ENCODE peak calls at places on chromosomes 16 and 17, in four cellular contexts. Q, G, N and L are unnamed samples.

GRCh38 chr16:21566891-21567414 is 32.4 kb upstream of the METTL9 start:
- DNase-seq in N (no peak), Q (no peak), G (no peak), L (no peak)

GRCh38 chr16:84832488-84833141 is 12.8 kb downstream of the CRISPLD2 start:
- DNase-seq in G (no peak), N (no peak), Q (peak), L (no peak)

GRCh38 chr16:396605-397004 is 394 bp upstream of the NME4 start:
- DNase-seq in G (peak), N (no peak), Q (peak), L (peak)

GRCh38 chr17:45240905-45241314 is 19.2 kb downstream of the FMNL1 start:
- DNase-seq in Q (no peak), N (no peak), G (no peak), L (no peak)

GRCh38 chr17:45763182-45763581 is 20.9 kb upstream of the CRHR1 start:
- DNase-seq in G (no peak), N (no peak), Q (no peak), L (no peak)

GRCh38 chr17:80872999-80873951 is 118.4 kb upstream of the CHMP6 start:
- DNase-seq in G (peak), N (peak), Q (no peak), L (no peak)

GRCh38 chr17:63446218-63446980 is at the start of gene CYB561:
- DNase-seq in G (peak), N (peak), Q (peak), L (peak)

GRCh38 chr16:84458606-84459516 is 45.6 kb downstream of the MEAK7 start:
- DNase-seq in N (no peak), Q (no peak), G (no peak), L (no peak)

GRCh38 chr17:16872836-16873653 is 98.9 kb downstream of the TNFRSF13B start:
- DNase-seq in N (peak), Q (no peak), G (peak), L (peak)

GRCh38 chr16:68416057-68417046 is 32.0 kb downstream of the SMPD3 start:
- DNase-seq in N (no peak), Q (no peak), G (no peak), L (no peak)

GRCh38 chr17:15341385-15341849 is at the start of gene TEKT3:
- DNase-seq in Q (peak), G (peak), N (peak), L (no peak)
- H3K9ac ChIP-seq in Q (no peak), G (no peak), N (no peak), L (no peak)

GRCh38 chr17:14459955-14460354 is 159.1 kb downstream of the HS3ST3B1 start:
- DNase-seq in Q (no peak), G (peak), N (peak), L (no peak)

GRCh38 chr17:14461131-14461530 is 160.2 kb downstream of the HS3ST3B1 start:
- DNase-seq in G (peak), Q (no peak), N (peak), L (no peak)

GRCh38 chr17:14468858-14469257 is 168.0 kb downstream of the HS3ST3B1 start:
- DNase-seq in N (no peak), Q (no peak), G (no peak), L (no peak)

GRCh38 chr17:14460502-14460901 is 159.6 kb downstream of the HS3ST3B1 start:
- DNase-seq in G (no peak), Q (no peak), N (no peak), L (no peak)

DNA sequence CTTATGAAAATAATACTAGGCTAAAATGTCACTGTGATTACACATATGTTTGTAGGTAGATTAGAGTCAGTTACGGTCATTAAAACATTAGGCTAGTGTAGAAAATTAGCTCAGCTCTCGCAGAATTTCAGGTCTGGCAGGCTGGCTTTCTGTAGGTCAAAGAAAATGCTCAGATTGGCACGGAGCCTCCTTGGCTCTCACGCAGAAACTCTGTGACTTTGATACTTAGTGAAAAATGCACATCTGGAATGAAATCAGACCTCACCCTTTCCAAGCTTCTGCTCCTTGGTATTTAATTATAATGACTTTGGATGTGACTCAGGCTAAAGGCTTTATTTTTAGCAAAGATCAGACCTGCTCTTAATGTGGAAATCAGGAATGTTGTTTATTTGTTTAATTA is 163.9 kb downstream of the HS3ST3B1 start:
- DNase-seq in Q (peak), N (no peak), G (no peak), L (no peak)
- H3K4me2 ChIP-seq in Q (peak), N (no peak), G (no peak), L (no peak)

GRCh38 chr16:23546778-23547177 is 10.4 kb downstream of the EARS2 start:
- DNase-seq in G (no peak), N (no peak), Q (no peak), L (no peak)

GRCh38 chr16:23539984-23540816 is 16.9 kb downstream of the EARS2 start:
- DNase-seq in G (no peak), N (no peak), Q (no peak), L (no peak)

GRCh38 chr16:23538919-23539278 is 18.3 kb downstream of the EARS2 start:
- DNase-seq in G (no peak), N (no peak), Q (no peak), L (no peak)

GRCh38 chr16:23549938-23550337 is 7.2 kb downstream of the EARS2 start:
- DNase-seq in N (no peak), G (no peak), Q (no peak), L (no peak)

DNA sequence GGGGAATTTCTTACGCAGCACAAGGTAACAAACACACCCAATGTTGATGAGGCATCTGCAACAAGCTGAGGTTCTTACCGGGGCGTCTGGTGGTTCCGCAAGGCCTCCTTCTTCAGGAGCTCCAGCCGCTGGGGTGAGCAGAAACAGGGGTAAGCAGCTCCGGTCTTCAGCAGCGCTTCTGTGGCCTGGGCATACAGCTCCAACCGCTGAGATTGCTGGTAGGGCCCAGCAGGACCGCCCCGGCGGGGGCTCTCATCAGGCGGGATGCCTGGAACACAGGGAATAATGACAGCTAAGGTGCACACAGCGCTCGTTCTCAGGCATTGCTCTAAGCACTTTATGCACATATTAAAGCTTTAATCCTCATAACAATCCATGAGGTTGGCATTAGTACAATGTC is 12.7 kb downstream of the EARS2 start:
- DNase-seq in G (no peak), N (no peak), Q (no peak), L (no peak)
- H3K9ac ChIP-seq in G (no peak), N (no peak), Q (no peak), L (no peak)

DNA sequence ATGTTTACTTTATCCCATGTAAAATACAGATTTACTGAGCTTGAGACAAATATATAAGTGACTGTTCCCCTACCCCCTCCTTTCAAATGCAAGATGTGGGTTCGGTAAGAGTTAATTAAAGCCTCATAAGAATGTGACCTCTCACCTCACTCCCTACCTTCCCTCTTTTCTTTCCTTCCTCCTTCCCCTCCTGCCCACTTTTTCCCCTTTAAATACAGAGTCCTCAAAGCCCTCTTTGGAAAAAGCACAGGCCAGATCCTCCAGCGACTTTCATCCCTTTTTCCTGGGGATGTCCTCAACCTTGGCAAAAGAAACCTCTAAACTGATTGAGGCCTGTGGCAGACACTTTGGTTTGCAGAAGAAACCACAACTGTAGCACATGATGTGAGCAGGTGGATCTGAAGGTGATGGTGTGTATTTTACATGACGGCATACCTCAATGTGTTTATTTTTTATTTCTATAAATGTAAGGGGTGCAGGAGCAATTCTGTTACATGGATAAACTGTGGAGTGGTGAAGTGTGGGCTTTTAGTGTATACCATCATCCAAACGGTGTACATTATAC is 77.8 kb downstream of the XYLT1 start:
- DNase-seq in G (peak), N (no peak), Q (no peak), L (no peak)
- H3K4me2 ChIP-seq in G (peak), N (no peak), Q (no peak), L (no peak)

DNA sequence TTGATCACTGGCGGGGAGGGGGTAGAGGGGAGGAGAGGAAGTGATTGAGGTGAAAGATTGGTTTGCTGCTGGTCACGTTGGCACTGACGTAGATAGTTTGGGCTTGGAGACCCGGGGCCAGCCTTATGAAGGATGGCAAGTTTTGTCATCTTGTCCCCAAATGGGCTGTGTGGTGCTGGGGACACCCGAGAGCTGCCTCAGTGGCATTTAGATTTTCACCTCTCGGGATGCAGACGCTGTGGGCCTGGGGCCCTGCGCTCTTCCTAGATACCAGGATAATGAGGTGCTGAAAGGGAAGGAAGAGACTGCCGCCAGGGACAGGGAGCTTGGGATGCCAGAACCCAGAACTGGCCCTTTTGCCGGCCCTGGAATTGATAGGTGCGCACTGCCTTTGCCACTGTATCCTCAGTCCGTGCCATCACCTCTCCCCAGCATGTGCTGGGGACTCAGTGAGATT is 1.4 kb upstream of the SOCS3 start:
- DNase-seq in N (no peak), Q (no peak), G (no peak), L (no peak)
- H3K9ac ChIP-seq in N (no peak), Q (no peak), G (no peak), L (no peak)